ENCODE peak calls at places on chromosomes 12 and 14, in four cellular contexts. One of them, this sample, is unnamed.

GRCh38 chr12:43969882-43970281 is 134.0 kb downstream of the TMEM117 start:
- DNase-seq in HCT116: peak
- DNase-seq in stimulated activated naive CD8-positive, alpha-beta T cell treated with anti-CD3 and anti-CD28 coated beads, Interleukin-15, Interleukin-2, amounts not matched to agents 100 U/mL and 50 U/mL, for 24 hours: no peak
- DNase-seq in CD8-positive, alpha-beta memory T cell: no peak
- DNase-seq in this sample: peak

GRCh38 chr14:20427231-20428009 is 8.5 kb downstream of the KLHL33 start:
- DNase-seq in HCT116: peak
- DNase-seq in stimulated activated naive CD8-positive, alpha-beta T cell treated with anti-CD3 and anti-CD28 coated beads, Interleukin-15, Interleukin-2, amounts not matched to agents 100 U/mL and 50 U/mL, for 24 hours: no peak
- DNase-seq in CD8-positive, alpha-beta memory T cell: no peak
- DNase-seq in this sample: peak

GRCh38 chr12:127360580-127360979 is 906.4 kb upstream of the TMEM132C start:
- DNase-seq in HCT116: no peak
- DNase-seq in stimulated activated naive CD8-positive, alpha-beta T cell treated with anti-CD3 and anti-CD28 coated beads, Interleukin-15, Interleukin-2, amounts not matched to agents 100 U/mL and 50 U/mL, for 24 hours: no peak
- DNase-seq in CD8-positive, alpha-beta memory T cell: no peak
- DNase-seq in this sample: no peak

GRCh38 chr12:42325326-42325775 is 543 bp downstream of the ZCRB1 start:
- DNase-seq in HCT116: no peak
- DNase-seq in stimulated activated naive CD8-positive, alpha-beta T cell treated with anti-CD3 and anti-CD28 coated beads, Interleukin-15, Interleukin-2, amounts not matched to agents 100 U/mL and 50 U/mL, for 24 hours: no peak
- DNase-seq in CD8-positive, alpha-beta memory T cell: no peak
- DNase-seq in this sample: no peak

GRCh38 chr12:131795688-131796410 is 32.3 kb upstream of the MMP17 start:
- DNase-seq in HCT116: no peak
- DNase-seq in stimulated activated naive CD8-positive, alpha-beta T cell treated with anti-CD3 and anti-CD28 coated beads, Interleukin-15, Interleukin-2, amounts not matched to agents 100 U/mL and 50 U/mL, for 24 hours: no peak
- DNase-seq in CD8-positive, alpha-beta memory T cell: no peak
- DNase-seq in this sample: no peak

GRCh38 chr12:50901685-50902113 is 50.6 kb upstream of the HIGD1C start:
- DNase-seq in HCT116: no peak
- DNase-seq in stimulated activated naive CD8-positive, alpha-beta T cell treated with anti-CD3 and anti-CD28 coated beads, Interleukin-15, Interleukin-2, amounts not matched to agents 100 U/mL and 50 U/mL, for 24 hours: no peak
- DNase-seq in CD8-positive, alpha-beta memory T cell: no peak
- DNase-seq in this sample: no peak

GRCh38 chr12:132559652-132560420 is 50.5 kb downstream of the LRCOL1 start:
- DNase-seq in HCT116: peak
- DNase-seq in stimulated activated naive CD8-positive, alpha-beta T cell treated with anti-CD3 and anti-CD28 coated beads, Interleukin-15, Interleukin-2, amounts not matched to agents 100 U/mL and 50 U/mL, for 24 hours: peak
- DNase-seq in CD8-positive, alpha-beta memory T cell: no peak
- DNase-seq in this sample: peak

GRCh38 chr14:91755560-91755959 is 23.7 kb upstream of the CATSPERB start:
- DNase-seq in HCT116: peak
- DNase-seq in stimulated activated naive CD8-positive, alpha-beta T cell treated with anti-CD3 and anti-CD28 coated beads, Interleukin-15, Interleukin-2, amounts not matched to agents 100 U/mL and 50 U/mL, for 24 hours: no peak
- DNase-seq in CD8-positive, alpha-beta memory T cell: no peak
- DNase-seq in this sample: no peak

GRCh38 chr12:46383654-46384450 is 11.3 kb upstream of the SLC38A2 start:
- DNase-seq in HCT116: peak
- DNase-seq in stimulated activated naive CD8-positive, alpha-beta T cell treated with anti-CD3 and anti-CD28 coated beads, Interleukin-15, Interleukin-2, amounts not matched to agents 100 U/mL and 50 U/mL, for 24 hours: peak
- DNase-seq in CD8-positive, alpha-beta memory T cell: peak
- DNase-seq in this sample: peak

GRCh38 chr12:90959538-90960139 is 4.7 kb upstream of the CCER1 start:
- DNase-seq in HCT116: peak
- DNase-seq in stimulated activated naive CD8-positive, alpha-beta T cell treated with anti-CD3 and anti-CD28 coated beads, Interleukin-15, Interleukin-2, amounts not matched to agents 100 U/mL and 50 U/mL, for 24 hours: no peak
- DNase-seq in CD8-positive, alpha-beta memory T cell: no peak
- DNase-seq in this sample: peak

GRCh38 chr12:78167510-78167909 is 336.8 kb downstream of the NAV3 start:
- DNase-seq in HCT116: no peak
- DNase-seq in stimulated activated naive CD8-positive, alpha-beta T cell treated with anti-CD3 and anti-CD28 coated beads, Interleukin-15, Interleukin-2, amounts not matched to agents 100 U/mL and 50 U/mL, for 24 hours: no peak
- DNase-seq in CD8-positive, alpha-beta memory T cell: no peak
- DNase-seq in this sample: no peak

GRCh38 chr12:98908866-98909265 is 263.8 kb downstream of the APAF1 start:
- DNase-seq in HCT116: no peak
- DNase-seq in stimulated activated naive CD8-positive, alpha-beta T cell treated with anti-CD3 and anti-CD28 coated beads, Interleukin-15, Interleukin-2, amounts not matched to agents 100 U/mL and 50 U/mL, for 24 hours: no peak
- DNase-seq in CD8-positive, alpha-beta memory T cell: no peak
- DNase-seq in this sample: no peak

GRCh38 chr12:107373238-107373809 is 280.0 kb upstream of the CRY1 start:
- DNase-seq in HCT116: no peak
- DNase-seq in stimulated activated naive CD8-positive, alpha-beta T cell treated with anti-CD3 and anti-CD28 coated beads, Interleukin-15, Interleukin-2, amounts not matched to agents 100 U/mL and 50 U/mL, for 24 hours: no peak
- DNase-seq in CD8-positive, alpha-beta memory T cell: no peak
- DNase-seq in this sample: no peak

GRCh38 chr12:124824195-124824594 is 39.5 kb downstream of the SCARB1 start:
- DNase-seq in HCT116: no peak
- DNase-seq in stimulated activated naive CD8-positive, alpha-beta T cell treated with anti-CD3 and anti-CD28 coated beads, Interleukin-15, Interleukin-2, amounts not matched to agents 100 U/mL and 50 U/mL, for 24 hours: no peak
- DNase-seq in CD8-positive, alpha-beta memory T cell: no peak
- DNase-seq in this sample: no peak

GRCh38 chr12:91994208-91994797 is 151.3 kb downstream of the BTG1 start:
- DNase-seq in HCT116: no peak
- DNase-seq in stimulated activated naive CD8-positive, alpha-beta T cell treated with anti-CD3 and anti-CD28 coated beads, Interleukin-15, Interleukin-2, amounts not matched to agents 100 U/mL and 50 U/mL, for 24 hours: no peak
- DNase-seq in CD8-positive, alpha-beta memory T cell: no peak
- DNase-seq in this sample: no peak

GRCh38 chr12:106416273-106416672 is 58.7 kb downstream of the POLR3B start:
- DNase-seq in HCT116: no peak
- DNase-seq in stimulated activated naive CD8-positive, alpha-beta T cell treated with anti-CD3 and anti-CD28 coated beads, Interleukin-15, Interleukin-2, amounts not matched to agents 100 U/mL and 50 U/mL, for 24 hours: no peak
- DNase-seq in CD8-positive, alpha-beta memory T cell: no peak
- DNase-seq in this sample: no peak

GRCh38 chr12:121713257-121714155 is 954 bp downstream of the TMEM120B start:
- DNase-seq in HCT116: no peak
- DNase-seq in stimulated activated naive CD8-positive, alpha-beta T cell treated with anti-CD3 and anti-CD28 coated beads, Interleukin-15, Interleukin-2, amounts not matched to agents 100 U/mL and 50 U/mL, for 24 hours: no peak
- DNase-seq in CD8-positive, alpha-beta memory T cell: no peak
- DNase-seq in this sample: no peak

GRCh38 chr12:13411287-13411686 is 214.8 kb downstream of the EMP1 start:
- DNase-seq in HCT116: no peak
- DNase-seq in stimulated activated naive CD8-positive, alpha-beta T cell treated with anti-CD3 and anti-CD28 coated beads, Interleukin-15, Interleukin-2, amounts not matched to agents 100 U/mL and 50 U/mL, for 24 hours: no peak
- DNase-seq in CD8-positive, alpha-beta memory T cell: no peak
- DNase-seq in this sample: no peak

GRCh38 chr14:22071001-22071400 is 397.4 kb upstream of the OR4E1 start:
- DNase-seq in HCT116: no peak
- DNase-seq in stimulated activated naive CD8-positive, alpha-beta T cell treated with anti-CD3 and anti-CD28 coated beads, Interleukin-15, Interleukin-2, amounts not matched to agents 100 U/mL and 50 U/mL, for 24 hours: peak
- DNase-seq in CD8-positive, alpha-beta memory T cell: peak
- DNase-seq in this sample: no peak

GRCh38 chr12:42262271-42262670 is 24.2 kb upstream of the YAF2 start:
- DNase-seq in HCT116: no peak
- DNase-seq in stimulated activated naive CD8-positive, alpha-beta T cell treated with anti-CD3 and anti-CD28 coated beads, Interleukin-15, Interleukin-2, amounts not matched to agents 100 U/mL and 50 U/mL, for 24 hours: no peak
- DNase-seq in CD8-positive, alpha-beta memory T cell: no peak
- DNase-seq in this sample: no peak

GRCh38 chr12:86118161-86118560 is 138.0 kb downstream of the MGAT4C start:
- DNase-seq in HCT116: no peak
- DNase-seq in stimulated activated naive CD8-positive, alpha-beta T cell treated with anti-CD3 and anti-CD28 coated beads, Interleukin-15, Interleukin-2, amounts not matched to agents 100 U/mL and 50 U/mL, for 24 hours: no peak
- DNase-seq in CD8-positive, alpha-beta memory T cell: no peak
- DNase-seq in this sample: no peak

GRCh38 chr14:68475802-68476201 is 317.1 kb downstream of the ZFP36L1 start:
- DNase-seq in HCT116: no peak
- DNase-seq in stimulated activated naive CD8-positive, alpha-beta T cell treated with anti-CD3 and anti-CD28 coated beads, Interleukin-15, Interleukin-2, amounts not matched to agents 100 U/mL and 50 U/mL, for 24 hours: no peak
- DNase-seq in CD8-positive, alpha-beta memory T cell: no peak
- DNase-seq in this sample: no peak

GRCh38 chr14:77145975-77146740 is 4.6 kb upstream of the ZDHHC22 start:
- DNase-seq in HCT116: no peak
- DNase-seq in stimulated activated naive CD8-positive, alpha-beta T cell treated with anti-CD3 and anti-CD28 coated beads, Interleukin-15, Interleukin-2, amounts not matched to agents 100 U/mL and 50 U/mL, for 24 hours: no peak
- DNase-seq in CD8-positive, alpha-beta memory T cell: no peak
- DNase-seq in this sample: no peak

GRCh38 chr14:49972840-49973239 is 80.0 kb downstream of the ARF6 start:
- DNase-seq in HCT116: peak
- DNase-seq in stimulated activated naive CD8-positive, alpha-beta T cell treated with anti-CD3 and anti-CD28 coated beads, Interleukin-15, Interleukin-2, amounts not matched to agents 100 U/mL and 50 U/mL, for 24 hours: peak
- DNase-seq in CD8-positive, alpha-beta memory T cell: peak
- DNase-seq in this sample: peak

GRCh38 chr12:94783862-94784261 is 133.5 kb upstream of the TMCC3 start:
- DNase-seq in HCT116: no peak
- DNase-seq in stimulated activated naive CD8-positive, alpha-beta T cell treated with anti-CD3 and anti-CD28 coated beads, Interleukin-15, Interleukin-2, amounts not matched to agents 100 U/mL and 50 U/mL, for 24 hours: no peak
- DNase-seq in CD8-positive, alpha-beta memory T cell: no peak
- DNase-seq in this sample: no peak

This sample was measured in A549.